ENCODE peak calls at places on chromosomes 13 and 19, in five cellular contexts. G is transverse colon, U is mammary epithelial cell, O is tibial nerve, Z is heart right ventricle. B is an unnamed sample.

GRCh38 chr13:90201676-90202425 is 1145.6 kb upstream of the MIR17HG start:
- DNase-seq in G (no peak), U (no peak), O (no peak), Z (no peak), B (no peak)

GRCh38 chr13:66803013-66803739 is 427.0 kb downstream of the PCDH9 start:
- DNase-seq in G (no peak), U (no peak), O (no peak), Z (no peak), B (no peak)

GRCh38 chr19:51258165-51258564 is 7.3 kb downstream of the SIGLECL1 start:
- DNase-seq in G (no peak), U (no peak), O (no peak), Z (no peak), B (peak; percentile 74)

GRCh38 chr13:23399254-23399796 is 34.2 kb downstream of the SACS start:
- DNase-seq in G (no peak), U (no peak), O (no peak), Z (no peak), B (no peak)

GRCh38 chr13:28475916-28476725 is 18.8 kb downstream of the FLT1 start:
- DNase-seq in G (no peak), U (peak; percentile 53), O (no peak), Z (no peak), B (no peak)

GRCh38 chr13:79398915-79399314 is 7.1 kb downstream of the RBM26 start:
- DNase-seq in G (no peak), U (peak; percentile 64), O (no peak), Z (no peak), B (no peak)

GRCh38 chr19:1266818-1267440 is 2.2 kb upstream of the CIRBP start:
- DNase-seq in G (peak; percentile 82), U (no peak), O (no peak), Z (peak; percentile 84), B (no peak)

GRCh38 chr13:63737418-63737817 is 2321.8 kb upstream of the PCDH20 start:
- DNase-seq in G (no peak), U (no peak), O (no peak), Z (no peak), B (no peak)

GRCh38 chr13:48749699-48750473 is 96.2 kb downstream of the CYSLTR2 start:
- DNase-seq in G (peak; percentile 66), U (peak; percentile 99), O (peak; percentile 78), Z (peak; percentile 72), B (no peak)

GRCh38 chr13:20993211-20993610 is 68.2 kb downstream of the LATS2 start:
- DNase-seq in G (no peak), U (no peak), O (no peak), Z (no peak), B (no peak)

GRCh38 chr13:50268500-50268899 is 253.3 kb downstream of the KCNRG start:
- DNase-seq in G (no peak), U (no peak), O (no peak), Z (no peak), B (no peak)

GRCh38 chr13:69585656-69586055 is 522.0 kb upstream of the ATXN8OS start:
- DNase-seq in G (no peak), U (no peak), O (no peak), Z (no peak), B (no peak)

GRCh38 chr19:52492201-52492960 is 35.1 kb upstream of the ZNF808 start:
- DNase-seq in G (no peak), U (no peak), O (no peak), Z (no peak), B (no peak)

GRCh38 chr19:55703790-55704215 is 28.8 kb downstream of the EPN1 start:
- DNase-seq in G (peak; percentile 69), U (no peak), O (no peak), Z (peak; percentile 60), B (peak; percentile 30)

GRCh38 chr19:2184422-2185012 is 20.8 kb downstream of the DOT1L start:
- DNase-seq in G (no peak), U (no peak), O (no peak), Z (no peak), B (no peak)

GRCh38 chr19:1400281-1401137 is 833 bp downstream of the GAMT start:
- DNase-seq in G (no peak), U (no peak), O (no peak), Z (peak; percentile 73), B (no peak)

GRCh38 chr13:29496241-29496712 is 99.2 kb downstream of the SLC7A1 start:
- DNase-seq in G (no peak), U (peak; percentile 82), O (no peak), Z (peak; percentile 59), B (no peak)

GRCh38 chr19:57552432-57552831 is 7.2 kb downstream of the ZNF550 start:
- DNase-seq in G (no peak), U (no peak), O (no peak), Z (no peak), B (no peak)
- H3K4me3 ChIP-seq in G (no peak overlapping the region), U (no peak overlapping the region), O (no peak overlapping the region), Z (no peak overlapping the region), B (no peak overlapping the region)

GRCh38 chr19:12954150-12954962 is 2.7 kb downstream of the GADD45GIP1 start:
- DNase-seq in G (no peak), U (no peak), O (no peak), Z (no peak), B (no peak)
- H3K4me3 ChIP-seq in G (no peak overlapping the region), U (no peak overlapping the region), O (no peak overlapping the region), Z (no peak overlapping the region), B (no peak overlapping the region)

GRCh38 chr19:5790573-5791520 is at the start of gene DUS3L:
- DNase-seq in G (peak; percentile 97), U (peak; percentile 99), O (peak; percentile 92), Z (peak; percentile 95), B (peak; percentile 98)
- H3K4me3 ChIP-seq in G (peak within 1 kb of the TSS; percentile 51), U (peak within 1 kb of the TSS; percentile 76), O (peak within 1 kb of the TSS; percentile 86), Z (peak within 1 kb of the TSS; percentile 80), B (peak within 1 kb of the TSS; percentile 94)

DNA sequence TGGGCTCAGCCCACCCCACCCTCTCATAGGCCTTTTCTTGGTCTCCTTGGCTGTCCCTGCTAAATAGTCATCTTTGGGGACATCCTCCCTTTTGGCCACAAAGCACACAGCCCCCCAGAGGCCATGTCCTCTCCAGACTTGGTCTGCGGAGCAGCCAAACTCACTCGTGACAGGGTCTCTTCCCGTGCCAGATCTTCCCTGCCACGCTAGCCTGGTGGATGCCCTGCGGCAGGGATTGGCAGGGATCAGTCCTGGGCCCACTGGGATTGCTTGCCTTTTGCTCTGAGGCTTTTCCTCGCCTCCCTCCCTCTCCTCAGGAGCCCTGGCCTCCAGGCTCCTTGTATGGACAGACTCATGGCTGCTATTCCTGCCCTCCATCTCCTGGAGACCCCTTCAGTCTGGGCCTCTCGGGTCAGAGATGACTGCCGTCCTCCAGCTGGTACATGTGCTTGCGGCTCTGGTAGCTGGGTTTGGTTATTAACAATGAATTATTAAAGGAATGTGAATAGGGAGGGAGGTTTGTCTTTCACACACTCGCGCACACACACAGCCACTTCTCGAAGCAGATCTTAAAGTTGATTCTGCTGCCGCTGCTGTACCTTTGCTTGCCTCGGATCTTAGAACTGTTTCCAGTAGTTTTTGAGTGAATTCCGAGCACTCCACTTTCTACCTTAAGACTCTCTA is 45.1 kb downstream of the NFIX start:
- DNase-seq in G (no peak), U (no peak), O (no peak), Z (no peak), B (no peak)
- H3K4me3 ChIP-seq in G (no peak overlapping the region), U (no peak overlapping the region), O (no peak overlapping the region), Z (no peak overlapping the region), B (no peak overlapping the region)

B was measured in Jurkat, Clone E6-1.